ENCODE peak calls at places on chromosomes 3 and 15, in five cellular contexts. O, X, A, Z and I are unnamed samples.

GRCh38 chr3:52438104-52438376 is 6.9 kb downstream of the SEMA3G start:
- DNase-seq in O (no peak), X (no peak), A (no peak), Z (no peak), I (no peak)

GRCh38 chr15:56496635-56497034 is 31.7 kb upstream of the MNS1 start:
- DNase-seq in O (no peak), X (peak; percentile 27), A (no peak), Z (no peak), I (peak; percentile 65)

GRCh38 chr3:144821583-144821982 is 850.0 kb downstream of the DIPK2A start:
- DNase-seq in O (no peak), X (no peak), A (no peak), Z (no peak), I (no peak)

GRCh38 chr3:109874900-109875735 is 537.8 kb upstream of the DPPA4 start:
- DNase-seq in O (no peak), X (no peak), A (no peak), Z (no peak), I (no peak)

GRCh38 chr15:75776075-75776443 is 63.4 kb upstream of the CSPG4 start:
- DNase-seq in O (no peak), X (no peak), A (no peak), Z (no peak), I (peak; percentile 75)

GRCh38 chr3:138059261-138059660 is 49.3 kb downstream of the CLDN18 start:
- DNase-seq in O (no peak), X (no peak), A (no peak), Z (no peak), I (no peak)

GRCh38 chr3:134373942-134374790 is at the start of gene AMOTL2:
- DNase-seq in O (peak; percentile 96), X (peak; percentile 96), A (peak; percentile 92), Z (peak; percentile 91), I (peak; percentile 93)

GRCh38 chr3:165518346-165518745 is 318.9 kb downstream of the BCHE start:
- DNase-seq in O (no peak), X (no peak), A (no peak), Z (no peak), I (peak; percentile 13)

GRCh38 chr15:69824075-69824876 is 273.4 kb downstream of the TLE3 start:
- DNase-seq in O (no peak), X (no peak), A (no peak), Z (no peak), I (no peak)

GRCh38 chr15:30922469-30923311 is 19.0 kb downstream of the FAN1 start:
- DNase-seq in O (peak; percentile 83), X (peak; percentile 79), A (peak; percentile 58), Z (peak; percentile 76), I (peak; percentile 2)

GRCh38 chr3:119990888-119991287 is 103.4 kb downstream of the GSK3B start:
- DNase-seq in O (no peak), X (no peak), A (no peak), Z (no peak), I (peak; percentile 32)

GRCh38 chr3:75192065-75192658 is 472.0 kb upstream of the FRG2C start:
- DNase-seq in O (peak; percentile 60), X (peak; percentile 17), A (peak; percentile 82), Z (peak; percentile 59), I (peak; percentile 34)

GRCh38 chr3:75188937-75189336 is 475.2 kb upstream of the FRG2C start:
- DNase-seq in O (no peak), X (peak; percentile 35), A (no peak), Z (no peak), I (no peak)
- H4K8ac ChIP-seq in O (no peak overlapping the region), X (no peak overlapping the region), A (no peak overlapping the region), Z (no peak overlapping the region), I (no peak overlapping the region)

DNA sequence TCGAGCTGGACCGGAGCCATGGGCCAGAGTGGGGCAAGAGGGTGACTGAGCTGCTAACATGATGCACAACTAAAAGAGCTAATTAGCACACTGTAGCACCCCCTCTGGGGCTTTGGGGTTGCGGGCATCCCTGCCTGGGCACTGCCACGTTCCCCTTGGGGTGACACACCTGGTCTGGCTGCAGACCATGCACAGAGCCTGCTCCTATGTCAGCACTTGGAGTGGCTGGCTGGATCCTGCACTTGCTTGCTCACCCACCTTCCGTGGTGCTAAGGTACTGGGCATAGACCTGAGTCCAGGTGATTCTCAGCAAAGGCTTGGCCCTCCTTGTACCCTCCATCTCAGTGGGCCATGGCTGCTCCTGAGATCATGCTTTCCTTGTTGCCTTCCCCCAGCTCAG is 12.8 kb upstream of the SPTBN5 start:
- DNase-seq in O (no peak), X (no peak), A (no peak), Z (no peak), I (no peak)
- H2BK12ac ChIP-seq in O (no peak overlapping the region), X (no peak overlapping the region), A (no peak overlapping the region), Z (no peak overlapping the region), I (no peak overlapping the region)

GRCh38 chr15:68643216-68643830 is 64.5 kb downstream of the CORO2B start:
- DNase-seq in O (no peak), X (no peak), A (no peak), Z (no peak), I (no peak)
- H4K8ac ChIP-seq in O (no peak overlapping the region), X (no peak overlapping the region), A (no peak overlapping the region), Z (no peak overlapping the region), I (peak overlapping the region; percentile 71)

DNA sequence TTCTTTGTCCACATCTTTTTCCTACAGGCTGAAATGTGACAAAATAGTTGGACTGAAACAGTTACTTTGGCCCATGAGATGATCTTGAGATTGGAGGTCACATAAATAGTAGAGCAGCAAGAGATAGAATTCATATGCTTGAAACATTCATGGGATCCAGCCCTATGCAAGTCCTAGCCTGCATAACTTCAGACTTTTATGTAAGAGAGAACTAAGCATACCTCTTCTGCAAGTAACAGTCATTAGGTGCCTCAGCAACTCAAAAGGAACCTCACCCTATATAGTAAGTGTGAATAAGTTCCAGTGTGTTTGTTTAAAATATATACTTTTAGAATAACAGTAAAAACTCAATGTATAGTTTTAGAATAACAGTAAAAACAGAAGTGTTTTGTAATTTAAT is 138.0 kb upstream of the P2RY1 start:
- DNase-seq in O (no peak), X (no peak), A (no peak), Z (no peak), I (no peak)
- H2BK12ac ChIP-seq in O (no peak overlapping the region), X (no peak overlapping the region), A (no peak overlapping the region), Z (no peak overlapping the region), I (no peak overlapping the region)

GRCh38 chr3:118144919-118145318 is 889.7 kb downstream of the IGSF11 start:
- DNase-seq in O (no peak), X (no peak), A (no peak), Z (no peak), I (no peak)

GRCh38 chr3:118151164-118151563 is 883.5 kb downstream of the IGSF11 start:
- DNase-seq in O (no peak), X (no peak), A (no peak), Z (no peak), I (no peak)

GRCh38 chr3:118146658-118147375 is 887.8 kb downstream of the IGSF11 start:
- DNase-seq in O (no peak), X (no peak), A (no peak), Z (no peak), I (no peak)
- H4K8ac ChIP-seq in O (no peak overlapping the region), X (no peak overlapping the region), A (no peak overlapping the region), Z (no peak overlapping the region), I (no peak overlapping the region)

GRCh38 chr15:66897381-66897780 is 168.0 kb upstream of the SMAD3 start:
- DNase-seq in O (no peak), X (no peak), A (no peak), Z (no peak), I (no peak)
- H2BK12ac ChIP-seq in O (no peak overlapping the region), X (no peak overlapping the region), A (no peak overlapping the region), Z (no peak overlapping the region), I (no peak overlapping the region)

GRCh38 chr15:85793641-85794597 is 806 bp downstream of the KLHL25 start:
- DNase-seq in O (no peak), X (peak; percentile 48), A (no peak), Z (no peak), I (peak; percentile 47)

GRCh38 chr15:85795320-85795668 is 569 bp upstream of the KLHL25 start:
- DNase-seq in O (no peak), X (no peak), A (no peak), Z (no peak), I (no peak)

GRCh38 chr15:85792872-85793621 is 1.7 kb downstream of the KLHL25 start:
- DNase-seq in O (no peak), X (no peak), A (no peak), Z (no peak), I (no peak)

GRCh38 chr15:85795669-85796305 is 1.1 kb upstream of the KLHL25 start:
- DNase-seq in O (no peak), X (no peak), A (no peak), Z (no peak), I (no peak)

DNA sequence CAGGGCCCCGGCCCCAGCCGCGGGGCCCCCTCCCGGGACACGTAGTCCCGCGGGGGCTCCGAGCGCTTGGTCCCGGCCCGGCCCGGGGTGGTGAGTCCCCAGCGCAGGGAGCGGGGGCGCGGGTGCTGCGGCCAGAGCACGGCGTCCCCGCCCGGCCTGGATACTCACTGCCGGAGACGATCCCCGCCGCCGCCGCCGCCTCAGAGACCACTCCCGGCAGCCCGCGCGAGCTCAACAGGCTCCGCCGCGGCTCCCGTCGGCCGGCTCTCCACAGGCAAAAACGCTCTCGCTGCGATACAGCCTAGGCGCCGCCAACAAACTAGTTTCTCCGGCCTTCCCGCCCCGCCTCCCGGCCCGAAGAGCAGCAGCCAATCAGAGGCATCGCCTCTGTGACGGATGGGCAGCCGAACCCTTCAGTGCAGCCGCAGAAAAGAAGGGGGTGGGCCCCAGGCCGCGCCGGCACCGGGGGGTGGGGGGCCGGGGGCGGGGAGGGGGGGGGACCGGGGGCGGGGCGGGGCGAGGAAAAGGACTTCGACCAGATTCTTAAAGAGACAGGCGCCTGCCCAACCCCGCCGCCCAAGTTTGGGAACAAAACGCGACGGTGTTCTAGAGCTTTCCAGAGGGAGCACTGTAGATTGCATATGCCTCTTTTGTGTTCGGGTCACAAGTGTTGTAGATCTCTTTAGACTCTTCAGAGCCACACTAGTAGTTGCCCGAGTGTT is at the start of gene KLHL25:
- DNase-seq in O (peak; percentile 96), X (peak; percentile 91), A (peak; percentile 86), Z (peak; percentile 93), I (peak; percentile 95)
- H4K8ac ChIP-seq in O (no peak within 1 kb of the TSS), X (no peak within 1 kb of the TSS), A (peak within 1 kb of the TSS; percentile 88), Z (peak within 1 kb of the TSS; percentile 87), I (peak within 1 kb of the TSS; percentile 1)

DNA sequence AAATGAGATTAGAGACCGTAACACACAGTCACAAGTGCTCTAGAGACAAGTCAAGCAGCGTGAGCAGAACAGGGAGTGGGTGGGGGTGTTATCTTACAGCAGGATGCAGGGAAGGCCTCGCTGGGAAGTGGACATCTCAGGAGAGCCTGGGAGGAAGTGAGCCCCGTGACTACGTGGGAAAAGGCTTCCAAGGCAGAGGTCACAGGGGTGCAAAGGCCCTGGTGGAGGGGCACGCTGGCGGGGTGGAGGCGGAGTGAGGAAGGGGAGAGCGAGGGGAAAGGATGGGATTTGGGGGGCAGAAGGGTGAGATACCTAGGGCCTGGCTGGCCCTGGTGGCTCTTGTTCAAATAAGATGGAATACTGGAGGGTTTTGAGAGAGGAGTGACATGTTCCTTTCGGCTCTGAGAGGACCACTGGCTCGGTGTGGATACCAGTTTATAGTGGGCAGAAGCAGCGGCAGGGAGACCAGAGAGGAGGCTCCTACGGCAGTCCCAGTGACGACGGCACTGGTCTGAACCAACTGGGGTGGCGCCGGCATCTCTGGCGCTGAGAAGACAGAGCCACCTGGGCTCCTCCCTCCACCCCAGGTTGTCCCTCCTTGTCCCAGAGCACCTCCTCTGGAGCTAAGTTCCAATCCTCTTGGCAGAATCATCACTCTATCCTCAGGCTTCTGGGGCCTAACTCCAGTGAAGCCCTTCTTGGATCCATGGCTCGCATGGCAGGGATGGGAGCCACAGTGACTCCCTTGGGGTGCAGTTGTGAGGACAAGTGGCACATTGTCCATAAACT is 266.2 kb upstream of the LYSMD4 start:
- DNase-seq in O (no peak), X (no peak), A (no peak), Z (no peak), I (no peak)
- H2BK12ac ChIP-seq in O (no peak overlapping the region), X (peak overlapping the region; percentile 35), A (no peak overlapping the region), Z (peak overlapping the region; percentile 56), I (no peak overlapping the region)

GRCh38 chr15:66743703-66744536 is 41.9 kb downstream of the SMAD6 start:
- DNase-seq in O (no peak), X (no peak), A (no peak), Z (no peak), I (peak; percentile 40)
- H4K8ac ChIP-seq in O (no peak overlapping the region), X (no peak overlapping the region), A (no peak overlapping the region), Z (no peak overlapping the region), I (no peak overlapping the region)